ENCODE peak calls at places on chromosomes 7 and 10, in eight cellular contexts. E is A549, S is body of pancreas, B is GM12865, Y is astrocyte of the cerebellum, Q is heart left ventricle, A is lower lobe of right lung, J is fibroblast of pulmonary artery. F is an unnamed sample.

GRCh38 chr7:27453702-27454405 is 208.8 kb downstream of the HIBADH start:
- DNase-seq in E (no peak), S (no peak), B (no peak), Y (no peak), Q (no peak), A (no peak), J (peak), F (no peak)

GRCh38 chr10:52106895-52107294 is 207.2 kb upstream of the DKK1 start:
- DNase-seq in E (no peak), S (no peak), B (no peak), Y (no peak), Q (no peak), A (no peak), J (no peak), F (no peak)

GRCh38 chr7:2799253-2799652 is 44.9 kb downstream of the GNA12 start:
- DNase-seq in E (no peak), S (no peak), B (no peak), Y (no peak), Q (no peak), A (no peak), J (no peak), F (no peak)

GRCh38 chr10:117545141-117546019 is 2.8 kb downstream of the EMX2 start:
- DNase-seq in E (no peak), S (peak), B (no peak), Y (no peak), Q (no peak), A (no peak), J (no peak), F (no peak)

GRCh38 chr10:110414563-110415309 is 83.0 kb upstream of the DUSP5 start:
- DNase-seq in E (peak), S (peak), B (peak), Y (no peak), Q (no peak), A (no peak), J (peak), F (no peak)

GRCh38 chr7:141074162-141074989 is 512 bp downstream of the TMEM178B start:
- DNase-seq in E (peak), S (peak), B (peak), Y (no peak), Q (peak), A (no peak), J (no peak), F (peak)

GRCh38 chr10:29951441-29951931 is 107.9 kb downstream of the JCAD start:
- DNase-seq in E (no peak), S (peak), B (no peak), Y (no peak), Q (no peak), A (no peak), J (peak), F (no peak)

GRCh38 chr10:131350245-131350644 is 38.7 kb upstream of the TCERG1L start:
- DNase-seq in E (no peak), S (no peak), B (no peak), Y (no peak), Q (no peak), A (no peak), J (no peak), F (no peak)

GRCh38 chr7:28102778-28103177 is 77.8 kb downstream of the JAZF1 start:
- DNase-seq in E (peak), S (no peak), B (no peak), Y (no peak), Q (peak), A (no peak), J (peak), F (no peak)

GRCh38 chr10:70655316-70655715 is 17.0 kb upstream of the ADAMTS14 start:
- DNase-seq in E (no peak), S (no peak), B (no peak), Y (no peak), Q (no peak), A (no peak), J (no peak), F (no peak)

GRCh38 chr7:119482671-119483070 is 790.3 kb upstream of the KCND2 start:
- DNase-seq in E (no peak), S (no peak), B (no peak), Y (no peak), Q (no peak), A (no peak), J (no peak), F (no peak)

GRCh38 chr7:5420841-5421625 is 2.6 kb downstream of the TNRC18 start:
- DNase-seq in E (no peak), S (peak), B (no peak), Y (no peak), Q (peak), A (peak), J (no peak), F (peak)

GRCh38 chr10:26627320-26627719 is 70.2 kb upstream of the PDSS1 start:
- DNase-seq in E (peak), S (no peak), B (no peak), Y (no peak), Q (no peak), A (no peak), J (no peak), F (no peak)

GRCh38 chr7:36884863-36885262 is 160.6 kb upstream of the AOAH start:
- DNase-seq in E (no peak), S (no peak), B (no peak), Y (no peak), Q (no peak), A (no peak), J (no peak), F (no peak)

GRCh38 chr7:2504818-2505375 is 14.7 kb upstream of the LFNG start:
- DNase-seq in E (no peak), S (no peak), B (no peak), Y (no peak), Q (no peak), A (no peak), J (no peak), F (no peak)

GRCh38 chr10:96585726-96586418 is 940 bp downstream of the TM9SF3 start:
- DNase-seq in E (no peak), S (no peak), B (peak), Y (no peak), Q (no peak), A (no peak), J (peak), F (no peak)

GRCh38 chr7:44889096-44889775 is 3.9 kb upstream of the PURB start:
- DNase-seq in E (no peak), S (no peak), B (no peak), Y (no peak), Q (no peak), A (no peak), J (no peak), F (no peak)

GRCh38 chr10:114363745-114364460 is 40.4 kb downstream of the AFAP1L2 start:
- DNase-seq in E (peak), S (no peak), B (no peak), Y (no peak), Q (no peak), A (no peak), J (no peak), F (no peak)

GRCh38 chr10:86229378-86229777 is 137.2 kb downstream of the GRID1 start:
- DNase-seq in E (no peak), S (no peak), B (no peak), Y (no peak), Q (no peak), A (peak), J (no peak), F (no peak)

GRCh38 chr10:33776419-33776818 is 442.0 kb upstream of the NRP1 start:
- DNase-seq in E (no peak), S (no peak), B (peak), Y (no peak), Q (no peak), A (no peak), J (no peak), F (no peak)

GRCh38 chr7:17516768-17517167 is 218.3 kb downstream of the AHR start:
- DNase-seq in E (no peak), S (no peak), B (no peak), Y (no peak), Q (no peak), A (no peak), J (no peak), F (no peak)

GRCh38 chr7:116766881-116767280 is 94.9 kb downstream of the MET start:
- DNase-seq in E (no peak), S (peak), B (no peak), Y (no peak), Q (no peak), A (no peak), J (no peak), F (no peak)

GRCh38 chr10:72587568-72587967 is 38.3 kb downstream of the MICU1 start:
- DNase-seq in E (no peak), S (no peak), B (no peak), Y (no peak), Q (no peak), A (no peak), J (no peak), F (no peak)

GRCh38 chr7:100432053-100432452 is 2.4 kb downstream of the MEPCE start:
- DNase-seq in E (no peak), S (no peak), B (no peak), Y (no peak), Q (no peak), A (no peak), J (no peak), F (no peak)

GRCh38 chr10:17219024-17219423 is 9.0 kb upstream of the VIM start:
- DNase-seq in E (no peak), S (no peak), B (no peak), Y (peak), Q (no peak), A (no peak), J (peak), F (no peak)

GRCh38 chr10:103600956-103601569 is 107.6 kb downstream of the NEURL1 start:
- DNase-seq in E (no peak), S (no peak), B (no peak), Y (no peak), Q (no peak), A (no peak), J (no peak), F (no peak)

GRCh38 chr7:101819183-101819582 is 1.8 kb downstream of the CUX1 start:
- DNase-seq in E (no peak), S (no peak), B (no peak), Y (no peak), Q (no peak), A (no peak), J (no peak), F (no peak)

GRCh38 chr10:114300036-114300645 is 61.1 kb downstream of the VWA2 start:
- DNase-seq in E (no peak), S (no peak), B (no peak), Y (no peak), Q (no peak), A (no peak), J (no peak), F (no peak)

GRCh38 chr7:137626469-137627067 is 220.2 kb downstream of the DGKI start:
- DNase-seq in E (peak), S (peak), B (peak), Y (peak), Q (peak), A (no peak), J (peak), F (peak)

GRCh38 chr10:50417906-50418697 is 166.8 kb upstream of the ASAH2 start:
- DNase-seq in E (peak), S (peak), B (peak), Y (peak), Q (peak), A (peak), J (peak), F (peak)

GRCh38 chr7:105673367-105674188 is 92.3 kb upstream of the EFCAB10 start:
- DNase-seq in E (no peak), S (peak), B (no peak), Y (no peak), Q (peak), A (peak), J (no peak), F (no peak)

GRCh38 chr10:78457804-78458483 is 424.3 kb downstream of the RPS24 start:
- DNase-seq in E (peak), S (no peak), B (no peak), Y (peak), Q (peak), A (no peak), J (peak), F (no peak)

GRCh38 chr10:34346516-34347150 is 468.5 kb downstream of the PARD3 start:
- DNase-seq in E (no peak), S (peak), B (no peak), Y (no peak), Q (no peak), A (no peak), J (no peak), F (no peak)

GRCh38 chr7:91993976-91994375 is 53.3 kb downstream of the AKAP9 start:
- DNase-seq in E (no peak), S (no peak), B (peak), Y (no peak), Q (no peak), A (no peak), J (no peak), F (no peak)

GRCh38 chr10:87544750-87545149 is 40.1 kb downstream of the MINPP1 start:
- DNase-seq in E (no peak), S (no peak), B (no peak), Y (no peak), Q (no peak), A (no peak), J (peak), F (no peak)

GRCh38 chr7:133797818-133798485 is 329.2 kb upstream of the LRGUK start:
- DNase-seq in E (no peak), S (no peak), B (no peak), Y (no peak), Q (no peak), A (no peak), J (no peak), F (no peak)

GRCh38 chr10:117609095-117609821 is 66.7 kb downstream of the EMX2 start:
- DNase-seq in E (peak), S (peak), B (peak), Y (peak), Q (peak), A (peak), J (peak), F (no peak)

GRCh38 chr7:127588697-127589482 is 679 bp downstream of the ARF5 start:
- DNase-seq in E (peak), S (peak), B (peak), Y (no peak), Q (peak), A (peak), J (peak), F (peak)
- TF ChIP-seq CTCF in E (peak), S (peak), B (peak), Y (peak), Q (peak), A (peak), J (peak), F (peak)

DNA sequence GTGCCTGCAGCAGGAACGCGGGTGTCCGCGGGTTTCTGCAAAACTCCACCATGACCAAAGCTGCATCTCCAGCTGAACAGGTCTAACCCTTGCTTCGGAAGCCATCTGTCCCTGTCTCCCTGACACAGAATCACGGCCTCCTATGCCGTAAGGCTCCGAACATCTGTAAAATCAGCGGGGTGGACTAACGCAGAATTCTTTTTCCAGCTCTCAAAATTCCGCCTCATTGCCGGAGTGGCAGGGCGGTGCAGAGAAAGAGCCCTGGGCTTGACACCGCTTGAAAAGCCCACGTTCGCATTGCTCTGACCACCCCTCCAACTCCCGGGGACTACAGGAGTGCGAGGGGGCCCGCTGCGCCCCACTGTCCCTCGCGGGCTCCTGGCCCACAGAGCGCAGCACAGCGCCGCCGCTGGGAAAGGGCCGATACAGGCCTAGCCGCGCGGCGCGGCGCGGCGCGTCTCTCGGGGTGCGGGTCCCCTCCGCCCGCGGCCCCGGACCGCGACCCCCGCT is 409 bp downstream of the DNMBP start:
- DNase-seq in E (peak), S (peak), B (no peak), Y (no peak), Q (no peak), A (peak), J (peak), F (peak)
- TF ChIP-seq CTCF in E (no peak), S (peak), B (peak), Y (peak), Q (no peak), A (peak), J (peak), F (no peak)

DNA sequence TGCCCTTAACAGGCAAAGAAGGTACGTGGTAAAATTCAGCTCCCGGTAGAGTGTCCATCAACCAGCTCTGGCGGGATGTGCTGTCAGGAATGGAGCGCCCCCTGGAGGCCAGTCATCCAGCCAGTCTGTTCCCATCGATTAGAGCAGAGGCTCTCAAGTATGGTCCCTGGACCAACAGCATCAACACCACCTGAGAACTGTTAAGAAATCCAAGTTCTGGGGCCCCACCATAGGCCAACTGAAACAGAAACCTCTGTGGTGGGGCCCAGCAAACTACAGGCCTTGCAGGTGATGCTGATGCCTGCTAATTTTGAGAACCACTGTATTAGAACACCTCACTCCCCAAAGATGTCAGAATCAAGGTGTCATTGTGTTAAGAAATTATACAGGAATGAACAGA is 109.2 kb downstream of the DPY19L1 start:
- DNase-seq in E (peak), S (peak), B (peak), Y (no peak), Q (peak), A (peak), J (peak), F (peak)
- TF ChIP-seq CTCF in E (peak), S (peak), B (peak), Y (peak), Q (peak), A (peak), J (peak), F (peak)

GRCh38 chr7:107171496-107171895 is 2.7 kb downstream of the HBP1 start:
- DNase-seq in E (no peak), S (no peak), B (no peak), Y (no peak), Q (no peak), A (no peak), J (no peak), F (no peak)

GRCh38 chr7:107170051-107170661 is 1.4 kb downstream of the HBP1 start:
- DNase-seq in E (no peak), S (no peak), B (no peak), Y (no peak), Q (no peak), A (no peak), J (no peak), F (no peak)

GRCh38 chr7:107173691-107174406 is 5.0 kb downstream of the HBP1 start:
- DNase-seq in E (no peak), S (no peak), B (peak), Y (no peak), Q (no peak), A (no peak), J (no peak), F (no peak)

GRCh38 chr7:107173191-107173590 is 4.4 kb downstream of the HBP1 start:
- DNase-seq in E (no peak), S (no peak), B (no peak), Y (no peak), Q (no peak), A (no peak), J (no peak), F (no peak)

GRCh38 chr7:107172318-107173032 is 3.7 kb downstream of the HBP1 start:
- DNase-seq in E (no peak), S (no peak), B (no peak), Y (no peak), Q (no peak), A (no peak), J (no peak), F (no peak)
- TF ChIP-seq CTCF in E (no peak), S (no peak), B (no peak), Y (no peak), Q (no peak), A (no peak), J (no peak), F (no peak)